ENCODE peak calls at places on chromosomes 13 and 19, in seven cellular contexts. One of them, this sample, is unnamed.

GRCh38 chr13:26528527-26528926 is 29.0 kb upstream of the WASF3 start:
- DNase-seq in tibial nerve: no peak
- DNase-seq in IMR-90: no peak
- DNase-seq in sigmoid colon: no peak
- DNase-seq in breast epithelium: no peak
- DNase-seq in spleen: no peak
- DNase-seq in body of pancreas: no peak
- DNase-seq in this sample: no peak

GRCh38 chr19:6229216-6229913 is 50.4 kb downstream of the MLLT1 start:
- DNase-seq in tibial nerve: no peak
- DNase-seq in IMR-90: no peak
- DNase-seq in sigmoid colon: no peak
- DNase-seq in breast epithelium: no peak
- DNase-seq in spleen: peak
- DNase-seq in body of pancreas: no peak
- DNase-seq in this sample: no peak

GRCh38 chr19:4229179-4229931 is at the start of gene EBI3:
- DNase-seq in tibial nerve: peak
- DNase-seq in IMR-90: peak
- DNase-seq in sigmoid colon: no peak
- DNase-seq in breast epithelium: no peak
- DNase-seq in spleen: peak
- DNase-seq in body of pancreas: peak
- DNase-seq in this sample: no peak

GRCh38 chr19:38774181-38774950 is 1.0 kb upstream of the LGALS7 start:
- DNase-seq in tibial nerve: no peak
- DNase-seq in IMR-90: no peak
- DNase-seq in sigmoid colon: no peak
- DNase-seq in breast epithelium: no peak
- DNase-seq in spleen: no peak
- DNase-seq in body of pancreas: no peak
- DNase-seq in this sample: no peak

GRCh38 chr19:28710278-28710677 is 502.7 kb downstream of the UQCRFS1 start:
- DNase-seq in tibial nerve: peak
- DNase-seq in IMR-90: peak
- DNase-seq in sigmoid colon: no peak
- DNase-seq in breast epithelium: no peak
- DNase-seq in spleen: no peak
- DNase-seq in body of pancreas: no peak
- DNase-seq in this sample: no peak

GRCh38 chr13:41145136-41145908 is 12.7 kb upstream of the KBTBD6 start:
- DNase-seq in tibial nerve: no peak
- DNase-seq in IMR-90: peak
- DNase-seq in sigmoid colon: no peak
- DNase-seq in breast epithelium: no peak
- DNase-seq in spleen: no peak
- DNase-seq in body of pancreas: no peak
- DNase-seq in this sample: no peak

GRCh38 chr13:111272117-111272516 is 48.3 kb upstream of the TEX29 start:
- DNase-seq in tibial nerve: no peak
- DNase-seq in IMR-90: no peak
- DNase-seq in sigmoid colon: no peak
- DNase-seq in breast epithelium: no peak
- DNase-seq in spleen: no peak
- DNase-seq in body of pancreas: no peak
- DNase-seq in this sample: no peak

GRCh38 chr19:22783651-22784050 is 300 bp downstream of the ZNF99 start:
- DNase-seq in tibial nerve: no peak
- DNase-seq in IMR-90: no peak
- DNase-seq in sigmoid colon: no peak
- DNase-seq in breast epithelium: no peak
- DNase-seq in spleen: no peak
- DNase-seq in body of pancreas: no peak
- DNase-seq in this sample: no peak

GRCh38 chr19:16524991-16525734 is 17.1 kb downstream of the CHERP start:
- DNase-seq in tibial nerve: no peak
- DNase-seq in IMR-90: no peak
- DNase-seq in sigmoid colon: no peak
- DNase-seq in breast epithelium: no peak
- DNase-seq in spleen: no peak
- DNase-seq in body of pancreas: no peak
- DNase-seq in this sample: no peak

GRCh38 chr13:79907527-79907926 is 426.6 kb downstream of the NDFIP2 start:
- DNase-seq in tibial nerve: no peak
- DNase-seq in IMR-90: no peak
- DNase-seq in sigmoid colon: no peak
- DNase-seq in breast epithelium: no peak
- DNase-seq in spleen: no peak
- DNase-seq in body of pancreas: no peak
- DNase-seq in this sample: no peak

GRCh38 chr19:37955986-37956385 is 49.0 kb downstream of the SIPA1L3 start:
- DNase-seq in tibial nerve: no peak
- DNase-seq in IMR-90: no peak
- DNase-seq in sigmoid colon: no peak
- DNase-seq in breast epithelium: no peak
- DNase-seq in spleen: no peak
- DNase-seq in body of pancreas: no peak
- DNase-seq in this sample: no peak

GRCh38 chr13:35672611-35673010 is 196.1 kb upstream of the MAB21L1 start:
- DNase-seq in tibial nerve: no peak
- DNase-seq in IMR-90: peak
- DNase-seq in sigmoid colon: no peak
- DNase-seq in breast epithelium: no peak
- DNase-seq in spleen: no peak
- DNase-seq in body of pancreas: no peak
- DNase-seq in this sample: no peak

GRCh38 chr19:48333467-48334384 is 8.4 kb downstream of the EMP3 start:
- DNase-seq in tibial nerve: peak
- DNase-seq in IMR-90: peak
- DNase-seq in sigmoid colon: peak
- DNase-seq in breast epithelium: peak
- DNase-seq in spleen: peak
- DNase-seq in body of pancreas: peak
- DNase-seq in this sample: peak

GRCh38 chr19:42166336-42166735 is 34.1 kb upstream of the POU2F2 start:
- DNase-seq in tibial nerve: no peak
- DNase-seq in IMR-90: no peak
- DNase-seq in sigmoid colon: no peak
- DNase-seq in breast epithelium: no peak
- DNase-seq in spleen: no peak
- DNase-seq in body of pancreas: no peak
- DNase-seq in this sample: no peak

GRCh38 chr13:107284168-107284567 is 716.2 kb upstream of the ARGLU1 start:
- DNase-seq in tibial nerve: no peak
- DNase-seq in IMR-90: peak
- DNase-seq in sigmoid colon: no peak
- DNase-seq in breast epithelium: no peak
- DNase-seq in spleen: no peak
- DNase-seq in body of pancreas: no peak
- DNase-seq in this sample: no peak

GRCh38 chr19:49983645-49984229 is 22.8 kb upstream of the SIGLEC11 start:
- DNase-seq in tibial nerve: peak
- DNase-seq in IMR-90: peak
- DNase-seq in sigmoid colon: no peak
- DNase-seq in breast epithelium: peak
- DNase-seq in spleen: peak
- DNase-seq in body of pancreas: peak
- DNase-seq in this sample: no peak

GRCh38 chr13:33057019-33057785 is 41.0 kb downstream of the KL start:
- DNase-seq in tibial nerve: peak
- DNase-seq in IMR-90: peak
- DNase-seq in sigmoid colon: no peak
- DNase-seq in breast epithelium: no peak
- DNase-seq in spleen: no peak
- DNase-seq in body of pancreas: no peak
- DNase-seq in this sample: no peak

GRCh38 chr19:6220385-6221191 is 59.2 kb downstream of the MLLT1 start:
- DNase-seq in tibial nerve: peak
- DNase-seq in IMR-90: peak
- DNase-seq in sigmoid colon: peak
- DNase-seq in breast epithelium: peak
- DNase-seq in spleen: peak
- DNase-seq in body of pancreas: peak
- DNase-seq in this sample: no peak

GRCh38 chr19:19498255-19498991 is 16.9 kb downstream of the TSSK6 start:
- DNase-seq in tibial nerve: no peak
- DNase-seq in IMR-90: no peak
- DNase-seq in sigmoid colon: no peak
- DNase-seq in breast epithelium: no peak
- DNase-seq in spleen: peak
- DNase-seq in body of pancreas: no peak
- DNase-seq in this sample: no peak

GRCh38 chr19:4803736-4804695 is 12.5 kb downstream of the FEM1A start:
- DNase-seq in tibial nerve: no peak
- DNase-seq in IMR-90: peak
- DNase-seq in sigmoid colon: no peak
- DNase-seq in breast epithelium: no peak
- DNase-seq in spleen: peak
- DNase-seq in body of pancreas: peak
- DNase-seq in this sample: no peak

GRCh38 chr19:33047422-33047821 is 17.3 kb downstream of the RHPN2 start:
- DNase-seq in tibial nerve: no peak
- DNase-seq in IMR-90: no peak
- DNase-seq in sigmoid colon: no peak
- DNase-seq in breast epithelium: peak
- DNase-seq in spleen: no peak
- DNase-seq in body of pancreas: peak
- DNase-seq in this sample: no peak

GRCh38 chr13:39575641-39576238 is 27.3 kb downstream of the LHFPL6 start:
- DNase-seq in tibial nerve: no peak
- DNase-seq in IMR-90: no peak
- DNase-seq in sigmoid colon: no peak
- DNase-seq in breast epithelium: no peak
- DNase-seq in spleen: no peak
- DNase-seq in body of pancreas: no peak
- DNase-seq in this sample: no peak

GRCh38 chr19:37845932-37846331 is 60.5 kb downstream of the WDR87 start:
- DNase-seq in tibial nerve: no peak
- DNase-seq in IMR-90: peak
- DNase-seq in sigmoid colon: no peak
- DNase-seq in breast epithelium: no peak
- DNase-seq in spleen: no peak
- DNase-seq in body of pancreas: no peak
- DNase-seq in this sample: no peak

GRCh38 chr19:40724315-40724714 is 7.4 kb downstream of the ITPKC start:
- DNase-seq in tibial nerve: no peak
- DNase-seq in IMR-90: no peak
- DNase-seq in sigmoid colon: no peak
- DNase-seq in breast epithelium: no peak
- DNase-seq in spleen: no peak
- DNase-seq in body of pancreas: no peak
- DNase-seq in this sample: no peak

GRCh38 chr13:112931028-112931934 is 37.7 kb upstream of the MCF2L start:
- DNase-seq in tibial nerve: no peak
- DNase-seq in IMR-90: peak
- DNase-seq in sigmoid colon: peak
- DNase-seq in breast epithelium: peak
- DNase-seq in spleen: no peak
- DNase-seq in body of pancreas: peak
- DNase-seq in this sample: no peak

GRCh38 chr13:109792416-109793090 is 6.2 kb upstream of the IRS2 start:
- DNase-seq in tibial nerve: no peak
- DNase-seq in IMR-90: no peak
- DNase-seq in sigmoid colon: no peak
- DNase-seq in breast epithelium: no peak
- DNase-seq in spleen: no peak
- DNase-seq in body of pancreas: no peak
- DNase-seq in this sample: no peak

GRCh38 chr19:18221815-18222725 is 4.2 kb downstream of the PDE4C start:
- DNase-seq in tibial nerve: no peak
- DNase-seq in IMR-90: no peak
- DNase-seq in sigmoid colon: no peak
- DNase-seq in breast epithelium: no peak
- DNase-seq in spleen: no peak
- DNase-seq in body of pancreas: no peak
- DNase-seq in this sample: no peak

GRCh38 chr13:21316376-21316775 is 139.9 kb downstream of the MRPL57 start:
- DNase-seq in tibial nerve: no peak
- DNase-seq in IMR-90: no peak
- DNase-seq in sigmoid colon: no peak
- DNase-seq in breast epithelium: no peak
- DNase-seq in spleen: no peak
- DNase-seq in body of pancreas: no peak
- DNase-seq in this sample: no peak

GRCh38 chr19:15454371-15454800 is 4.6 kb upstream of the WIZ start:
- DNase-seq in tibial nerve: no peak
- DNase-seq in IMR-90: no peak
- DNase-seq in sigmoid colon: no peak
- DNase-seq in breast epithelium: no peak
- DNase-seq in spleen: no peak
- DNase-seq in body of pancreas: peak
- DNase-seq in this sample: no peak
- TF ChIP-seq CTCF in tibial nerve: no peak
- TF ChIP-seq CTCF in IMR-90: no peak
- TF ChIP-seq CTCF in sigmoid colon: no peak
- TF ChIP-seq CTCF in breast epithelium: no peak
- TF ChIP-seq CTCF in spleen: no peak
- TF ChIP-seq CTCF in body of pancreas: no peak
- TF ChIP-seq CTCF in this sample: no peak

GRCh38 chr13:29260684-29261083 is 334.8 kb downstream of the SLC7A1 start:
- DNase-seq in tibial nerve: no peak
- DNase-seq in IMR-90: no peak
- DNase-seq in sigmoid colon: no peak
- DNase-seq in breast epithelium: no peak
- DNase-seq in spleen: no peak
- DNase-seq in body of pancreas: no peak
- DNase-seq in this sample: no peak

GRCh38 chr13:29254971-29255370 is 340.5 kb downstream of the SLC7A1 start:
- DNase-seq in tibial nerve: no peak
- DNase-seq in IMR-90: no peak
- DNase-seq in sigmoid colon: no peak
- DNase-seq in breast epithelium: no peak
- DNase-seq in spleen: no peak
- DNase-seq in body of pancreas: no peak
- DNase-seq in this sample: no peak

GRCh38 chr13:29255567-29255966 is 339.9 kb downstream of the SLC7A1 start:
- DNase-seq in tibial nerve: no peak
- DNase-seq in IMR-90: no peak
- DNase-seq in sigmoid colon: no peak
- DNase-seq in breast epithelium: no peak
- DNase-seq in spleen: no peak
- DNase-seq in body of pancreas: no peak
- DNase-seq in this sample: no peak
- H3K4me3 ChIP-seq in tibial nerve: no peak
- H3K4me3 ChIP-seq in IMR-90: no peak
- H3K4me3 ChIP-seq in sigmoid colon: no peak
- H3K4me3 ChIP-seq in breast epithelium: no peak
- H3K4me3 ChIP-seq in spleen: no peak
- H3K4me3 ChIP-seq in body of pancreas: no peak
- H3K4me3 ChIP-seq in this sample: no peak

GRCh38 chr19:36528194-36528920 is at the start of gene ZNF260:
- DNase-seq in tibial nerve: peak
- DNase-seq in IMR-90: peak
- DNase-seq in sigmoid colon: peak
- DNase-seq in breast epithelium: peak
- DNase-seq in spleen: peak
- DNase-seq in body of pancreas: peak
- DNase-seq in this sample: peak
- TF ChIP-seq POLR2A in tibial nerve: no peak
- TF ChIP-seq POLR2A in IMR-90: peak
- TF ChIP-seq POLR2A in sigmoid colon: peak
- TF ChIP-seq POLR2A in breast epithelium: no peak
- TF ChIP-seq POLR2A in spleen: no peak
- TF ChIP-seq POLR2A in body of pancreas: peak
- TF ChIP-seq POLR2A in this sample: no peak

GRCh38 chr13:70896136-70896535 is 787.9 kb upstream of the KLHL1 start:
- DNase-seq in tibial nerve: no peak
- DNase-seq in IMR-90: no peak
- DNase-seq in sigmoid colon: no peak
- DNase-seq in breast epithelium: no peak
- DNase-seq in spleen: no peak
- DNase-seq in body of pancreas: no peak
- DNase-seq in this sample: no peak
- TF ChIP-seq CTCF in tibial nerve: no peak
- TF ChIP-seq CTCF in IMR-90: no peak
- TF ChIP-seq CTCF in sigmoid colon: no peak
- TF ChIP-seq CTCF in breast epithelium: no peak
- TF ChIP-seq CTCF in spleen: no peak
- TF ChIP-seq CTCF in body of pancreas: no peak
- TF ChIP-seq CTCF in this sample: no peak

This sample was measured in esophagus squamous epithelium.